ENCODE peak calls at places on chromosome 14, in five cellular contexts. J, I, W, B and C are unnamed samples.

GRCh38 chr14:72613196-72613974 is 280.5 kb downstream of the DPF3 start:
- DNase-seq in I (peak), B (no peak), J (peak), W (peak), C (peak)

GRCh38 chr14:102774391-102775153 is 2.7 kb upstream of the TRAF3 start:
- DNase-seq in J (peak), I (peak), W (peak), B (peak), C (no peak)

GRCh38 chr14:100900837-100901390 is 2.6 kb downstream of the RTL1 start:
- DNase-seq in I (peak), W (peak), B (peak), J (peak), C (peak)

GRCh38 chr14:88790501-88791251 is 2.1 kb downstream of the EML5 start:
- DNase-seq in W (no peak), I (no peak), J (no peak), B (no peak), C (no peak)

GRCh38 chr14:99666533-99666932 is 17.6 kb upstream of the CYP46A1 start:
- DNase-seq in B (no peak), W (no peak), I (no peak), J (no peak), C (no peak)

GRCh38 chr14:81247271-81247766 is 26.6 kb upstream of the GTF2A1 start:
- DNase-seq in I (no peak), W (no peak), B (no peak), J (peak), C (no peak)

GRCh38 chr14:99055816-99056215 is 216.2 kb downstream of the BCL11B start:
- DNase-seq in W (no peak), J (no peak), B (no peak), I (no peak), C (no peak)

GRCh38 chr14:26765301-26765700 is 167.5 kb upstream of the NOVA1 start:
- DNase-seq in J (no peak), I (no peak), B (no peak), W (no peak), C (no peak)

GRCh38 chr14:69775012-69775411 is 8.1 kb downstream of the SRSF5 start:
- DNase-seq in I (no peak), W (no peak), B (no peak), J (no peak), C (no peak)

GRCh38 chr14:31294736-31295398 is 87.3 kb upstream of the HECTD1 start:
- DNase-seq in I (no peak), W (no peak), J (no peak), B (no peak), C (no peak)

GRCh38 chr14:31703056-31703455 is 141.9 kb downstream of the NUBPL start:
- DNase-seq in I (no peak), B (no peak), J (no peak), W (no peak), C (no peak)

GRCh38 chr14:89284368-89285058 is 132.5 kb downstream of the FOXN3 start:
- DNase-seq in W (no peak), B (no peak), J (peak), I (no peak), C (no peak)

GRCh38 chr14:71556730-71557129 is 375.5 kb upstream of the RGS6 start:
- DNase-seq in I (no peak), B (no peak), J (no peak), W (no peak), C (no peak)

GRCh38 chr14:91918159-91918883 is 29.2 kb downstream of the FBLN5 start:
- DNase-seq in W (peak), B (no peak), I (no peak), J (no peak), C (no peak)

GRCh38 chr14:35333347-35333730 is 41.2 kb downstream of the PSMA6 start:
- DNase-seq in B (no peak), J (no peak), I (peak), W (no peak), C (no peak)
- TF ChIP-seq CTCF in B (no peak), J (no peak), I (no peak), W (no peak), C (no peak)

DNA sequence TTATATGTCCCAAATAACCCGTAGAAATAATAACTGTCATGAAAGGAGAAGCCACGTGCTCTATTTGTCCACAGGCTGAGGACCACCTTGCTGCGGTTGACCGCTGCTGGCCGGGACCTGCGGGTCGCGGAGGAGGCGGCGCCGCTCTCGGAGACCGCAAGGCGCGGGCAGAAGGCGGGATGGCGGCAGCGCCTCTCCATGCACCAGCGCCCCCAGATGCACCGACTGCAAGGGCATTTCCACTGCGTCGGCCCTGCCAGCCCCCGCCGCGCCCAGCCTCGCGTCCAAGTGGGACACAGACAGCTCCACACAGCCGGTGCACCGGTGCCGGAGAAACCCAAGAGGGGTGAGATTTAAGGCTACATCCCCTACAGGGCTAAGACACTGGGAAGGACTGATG is 21.0 kb downstream of the RPGRIP1 start:
- DNase-seq in I (peak), B (peak), W (no peak), J (peak), C (peak)
- TF ChIP-seq CTCF in I (peak), B (no peak), W (no peak), J (no peak), C (peak)

GRCh38 chr14:51395361-51395849 is 155.4 kb downstream of the TMX1 start:
- DNase-seq in W (no peak), I (peak), J (peak), B (peak), C (no peak)
- TF ChIP-seq CTCF in W (no peak), I (no peak), J (no peak), B (no peak), C (no peak)

GRCh38 chr14:96039633-96040311 is 610 bp downstream of the C14orf132 start:
- DNase-seq in I (peak), B (peak), J (peak), W (no peak), C (peak)
- TF ChIP-seq CTCF in I (peak), B (peak), J (no peak), W (no peak), C (peak)

DNA sequence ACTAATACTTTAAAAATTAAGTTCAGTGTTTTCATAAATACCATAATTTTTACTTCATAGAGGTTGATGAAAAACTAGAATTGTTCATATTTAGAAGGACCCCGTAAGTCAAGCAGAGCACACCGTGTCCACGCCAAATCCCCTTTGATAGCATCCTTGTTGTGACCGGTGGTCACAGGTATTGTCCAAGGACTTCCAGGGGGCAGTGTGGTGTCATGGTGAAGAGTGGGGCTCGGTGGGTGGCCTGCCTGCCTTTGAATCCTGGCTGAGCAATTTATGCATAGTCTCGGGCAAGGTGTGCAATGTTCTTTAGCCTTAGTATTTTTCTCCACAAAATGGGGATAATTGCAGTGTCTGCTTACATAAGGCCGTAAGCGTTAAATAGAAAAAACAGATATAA is 169.9 kb downstream of the KTN1 start:
- DNase-seq in W (no peak), I (no peak), B (no peak), J (no peak), C (no peak)
- TF ChIP-seq CTCF in W (no peak), I (peak), B (no peak), J (no peak), C (no peak)

GRCh38 chr14:63328787-63329737 is 10.3 kb upstream of the GPHB5 start:
- DNase-seq in I (no peak), W (no peak), J (no peak), B (no peak), C (no peak)
- TF ChIP-seq CTCF in I (no peak), W (no peak), J (no peak), B (no peak), C (no peak)

DNA sequence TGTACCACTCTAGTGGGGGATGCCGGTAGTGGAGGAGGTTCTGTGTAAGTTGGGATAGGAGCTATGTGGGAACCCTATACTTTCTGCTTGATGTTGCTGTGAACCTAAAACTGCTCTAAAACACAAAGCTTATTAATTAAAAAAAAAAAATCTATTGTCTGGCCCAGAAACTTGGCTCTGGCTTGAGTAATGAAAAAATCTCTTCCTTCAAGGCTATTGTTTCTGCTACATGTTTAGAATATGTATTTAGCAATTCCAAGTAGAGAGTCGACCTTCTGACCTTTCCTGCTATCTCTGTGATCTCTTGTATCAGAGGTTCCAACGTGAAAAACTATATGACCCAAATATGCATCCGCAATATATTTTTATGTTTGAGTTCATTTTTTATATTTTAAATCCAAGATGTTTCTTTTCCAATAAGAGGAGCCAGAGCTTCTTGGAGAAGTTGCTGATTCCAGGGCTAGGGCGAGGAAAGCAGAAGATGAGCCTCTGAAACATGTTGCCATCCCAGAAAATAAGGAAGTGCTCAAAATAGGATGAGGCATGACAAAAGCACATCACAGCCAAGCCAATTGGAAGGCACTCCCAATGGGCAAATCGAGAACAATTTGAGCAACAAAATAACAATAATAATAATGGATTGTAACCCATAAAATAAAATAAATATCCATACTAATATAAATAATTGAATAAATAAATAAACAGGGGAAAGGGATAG is 184.6 kb upstream of the TMEM260 start:
- DNase-seq in B (no peak), W (no peak), J (no peak), I (no peak), C (no peak)
- TF ChIP-seq CTCF in B (no peak), W (no peak), J (no peak), I (peak), C (no peak)

DNA sequence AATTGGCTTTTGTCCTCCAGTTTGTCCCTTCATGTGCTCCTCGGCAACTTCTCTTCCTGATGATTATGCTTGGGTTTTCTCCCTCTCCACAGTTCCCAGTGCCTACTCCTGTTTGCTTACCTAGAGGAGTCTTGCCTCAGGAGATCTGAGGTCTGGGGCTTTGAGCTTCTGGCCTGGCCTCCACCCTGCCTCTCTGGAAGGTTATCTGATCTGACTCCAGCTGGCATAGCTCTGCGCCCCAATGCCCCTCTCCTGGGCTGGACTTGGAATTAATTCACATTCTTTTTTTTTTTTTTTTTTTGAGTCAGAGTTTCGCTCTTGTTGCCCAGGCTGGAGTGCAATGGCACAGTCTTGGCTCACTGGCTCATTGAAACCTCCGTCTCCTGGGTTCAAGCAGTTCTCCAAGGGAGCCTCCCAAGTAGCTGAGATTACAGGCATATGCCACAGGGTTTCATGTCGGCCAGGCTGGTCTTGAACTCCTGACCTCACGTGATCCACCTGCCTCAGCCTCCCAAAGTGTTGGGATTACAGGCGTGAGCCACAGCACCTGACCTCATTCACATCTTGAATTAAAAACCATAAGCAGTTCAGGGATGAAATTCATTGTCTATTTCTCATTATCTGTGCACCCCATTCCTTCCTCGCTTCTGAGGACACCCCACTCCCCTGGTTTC is 33.5 kb downstream of the CFL2 start:
- DNase-seq in I (no peak), W (peak), J (no peak), B (no peak), C (no peak)
- TF ChIP-seq CTCF in I (no peak), W (no peak), J (no peak), B (no peak), C (no peak)